ENCODE peak calls at places on chromosomes 7 and 10, in six cellular contexts. One of them, this sample, is unnamed.

GRCh38 chr10:43383204-43383971 is 12.0 kb downstream of the FXYD4 start:
- DNase-seq in GM12878: no peak
- DNase-seq in upper lobe of right lung: no peak
- DNase-seq in adrenal gland: no peak
- DNase-seq in hepatocyte: no peak
- DNase-seq in suprapubic skin: no peak
- DNase-seq in this sample: no peak

GRCh38 chr10:35781643-35782035 is 139.5 kb upstream of the FZD8 start:
- DNase-seq in GM12878: no peak
- DNase-seq in upper lobe of right lung: no peak
- DNase-seq in suprapubic skin: no peak
- DNase-seq in adrenal gland: no peak
- DNase-seq in hepatocyte: peak; percentile 40
- DNase-seq in this sample: no peak

GRCh38 chr7:111029574-111030357 is 61.2 kb upstream of the LRRN3 start:
- DNase-seq in GM12878: peak; percentile 13
- DNase-seq in suprapubic skin: no peak
- DNase-seq in upper lobe of right lung: no peak
- DNase-seq in adrenal gland: peak; percentile 71
- DNase-seq in hepatocyte: peak; percentile 33
- DNase-seq in this sample: no peak

GRCh38 chr10:118594392-118595063 is 920 bp downstream of the PRLHR start:
- DNase-seq in suprapubic skin: no peak
- DNase-seq in GM12878: no peak
- DNase-seq in hepatocyte: peak; percentile 81
- DNase-seq in upper lobe of right lung: no peak
- DNase-seq in adrenal gland: peak; percentile 86
- DNase-seq in this sample: peak; percentile 34

GRCh38 chr7:29156798-29157461 is 10.6 kb upstream of the CPVL start:
- DNase-seq in suprapubic skin: no peak
- DNase-seq in adrenal gland: no peak
- DNase-seq in GM12878: no peak
- DNase-seq in upper lobe of right lung: no peak
- DNase-seq in hepatocyte: no peak
- DNase-seq in this sample: no peak

GRCh38 chr10:25059990-25060389 is 43.6 kb downstream of the THNSL1 start:
- DNase-seq in suprapubic skin: no peak
- DNase-seq in GM12878: no peak
- DNase-seq in hepatocyte: peak; percentile 87
- DNase-seq in upper lobe of right lung: peak; percentile 74
- DNase-seq in adrenal gland: peak; percentile 72
- DNase-seq in this sample: peak; percentile 90

GRCh38 chr7:112183266-112183665 is 22.9 kb downstream of the DOCK4 start:
- DNase-seq in hepatocyte: no peak
- DNase-seq in GM12878: no peak
- DNase-seq in suprapubic skin: no peak
- DNase-seq in adrenal gland: no peak
- DNase-seq in upper lobe of right lung: no peak
- DNase-seq in this sample: no peak

GRCh38 chr7:141593134-141593533 is 41.9 kb downstream of the AGK start:
- DNase-seq in adrenal gland: no peak
- DNase-seq in suprapubic skin: no peak
- DNase-seq in GM12878: no peak
- DNase-seq in upper lobe of right lung: no peak
- DNase-seq in hepatocyte: peak; percentile 24
- DNase-seq in this sample: no peak

GRCh38 chr7:2929321-2930201 is 85.5 kb upstream of the GNA12 start:
- DNase-seq in GM12878: no peak
- DNase-seq in suprapubic skin: peak; percentile 26
- DNase-seq in hepatocyte: no peak
- DNase-seq in adrenal gland: no peak
- DNase-seq in upper lobe of right lung: peak; percentile 55
- DNase-seq in this sample: no peak

GRCh38 chr7:10537764-10538163 is 435.9 kb upstream of the PHF14 start:
- DNase-seq in suprapubic skin: no peak
- DNase-seq in GM12878: no peak
- DNase-seq in upper lobe of right lung: no peak
- DNase-seq in adrenal gland: no peak
- DNase-seq in hepatocyte: no peak
- DNase-seq in this sample: no peak

GRCh38 chr10:123284022-123284421 is 129.8 kb downstream of the BUB3 start:
- DNase-seq in hepatocyte: no peak
- DNase-seq in GM12878: no peak
- DNase-seq in adrenal gland: no peak
- DNase-seq in suprapubic skin: no peak
- DNase-seq in upper lobe of right lung: no peak
- DNase-seq in this sample: peak; percentile 23

GRCh38 chr10:17981766-17982380 is 30.2 kb downstream of the SLC39A12 start:
- DNase-seq in GM12878: no peak
- DNase-seq in hepatocyte: peak; percentile 17
- DNase-seq in upper lobe of right lung: no peak
- DNase-seq in adrenal gland: no peak
- DNase-seq in suprapubic skin: no peak
- DNase-seq in this sample: peak; percentile 26

GRCh38 chr10:36688717-36689116 is 436.7 kb upstream of the ANKRD30A start:
- DNase-seq in hepatocyte: no peak
- DNase-seq in upper lobe of right lung: no peak
- DNase-seq in GM12878: no peak
- DNase-seq in adrenal gland: no peak
- DNase-seq in suprapubic skin: no peak
- DNase-seq in this sample: no peak

GRCh38 chr10:77004917-77005564 is 632.6 kb downstream of the KCNMA1 start:
- DNase-seq in suprapubic skin: no peak
- DNase-seq in upper lobe of right lung: no peak
- DNase-seq in GM12878: no peak
- DNase-seq in hepatocyte: peak; percentile 66
- DNase-seq in adrenal gland: no peak
- DNase-seq in this sample: peak; percentile 61

GRCh38 chr10:99827906-99828305 is 45.5 kb downstream of the ABCC2 start:
- DNase-seq in hepatocyte: no peak
- DNase-seq in adrenal gland: no peak
- DNase-seq in upper lobe of right lung: no peak
- DNase-seq in suprapubic skin: no peak
- DNase-seq in GM12878: no peak
- DNase-seq in this sample: no peak

GRCh38 chr7:151308256-151308655 is 33.4 kb upstream of the NUB1 start:
- DNase-seq in GM12878: no peak
- DNase-seq in hepatocyte: no peak
- DNase-seq in upper lobe of right lung: no peak
- DNase-seq in adrenal gland: peak; percentile 35
- DNase-seq in suprapubic skin: no peak
- DNase-seq in this sample: no peak

GRCh38 chr10:110410329-110411046 is 87.2 kb upstream of the DUSP5 start:
- DNase-seq in suprapubic skin: no peak
- DNase-seq in GM12878: no peak
- DNase-seq in hepatocyte: peak; percentile 82
- DNase-seq in adrenal gland: peak; percentile 59
- DNase-seq in upper lobe of right lung: no peak
- DNase-seq in this sample: peak; percentile 99
- H3K27ac ChIP-seq in suprapubic skin: no peak overlapping the region
- H3K27ac ChIP-seq in GM12878: peak overlapping the region; percentile 93
- H3K27ac ChIP-seq in hepatocyte: peak overlapping the region; percentile 92
- H3K27ac ChIP-seq in adrenal gland: no peak overlapping the region
- H3K27ac ChIP-seq in upper lobe of right lung: no peak overlapping the region
- H3K27ac ChIP-seq in this sample: peak overlapping the region; percentile 96

DNA sequence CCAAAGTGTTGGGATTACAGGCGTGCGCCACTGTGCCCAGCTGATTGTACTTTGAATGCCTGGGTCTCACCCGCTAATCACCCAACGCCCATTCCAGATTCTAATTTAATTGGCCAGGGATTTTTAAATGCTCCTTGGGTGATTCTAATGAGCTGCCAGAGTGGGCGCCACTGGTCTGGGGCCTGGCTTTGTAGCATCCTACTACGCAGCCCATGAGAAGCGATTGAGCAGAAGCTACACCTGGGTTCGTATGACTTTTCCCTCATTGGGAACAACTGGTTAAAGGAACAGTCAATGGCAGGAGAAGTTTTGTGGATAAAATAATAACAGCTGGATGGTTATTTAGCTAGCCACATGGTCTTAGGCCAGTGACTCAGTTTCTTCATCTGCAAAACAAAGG is 108.0 kb downstream of the SPAG6 start:
- DNase-seq in suprapubic skin: no peak
- DNase-seq in upper lobe of right lung: no peak
- DNase-seq in GM12878: no peak
- DNase-seq in adrenal gland: no peak
- DNase-seq in hepatocyte: no peak
- DNase-seq in this sample: no peak
- TF ChIP-seq CTCF in suprapubic skin: no peak
- TF ChIP-seq CTCF in upper lobe of right lung: no peak
- TF ChIP-seq CTCF in GM12878: no peak
- TF ChIP-seq CTCF in adrenal gland: no peak
- TF ChIP-seq CTCF in hepatocyte: no peak
- TF ChIP-seq CTCF in this sample: no peak

GRCh38 chr10:22455068-22455467 is 109.8 kb downstream of the SPAG6 start:
- DNase-seq in adrenal gland: no peak
- DNase-seq in upper lobe of right lung: no peak
- DNase-seq in hepatocyte: no peak
- DNase-seq in suprapubic skin: no peak
- DNase-seq in GM12878: no peak
- DNase-seq in this sample: no peak
- H3K27ac ChIP-seq in adrenal gland: no peak overlapping the region
- H3K27ac ChIP-seq in upper lobe of right lung: no peak overlapping the region
- H3K27ac ChIP-seq in hepatocyte: no peak overlapping the region
- H3K27ac ChIP-seq in suprapubic skin: no peak overlapping the region
- H3K27ac ChIP-seq in GM12878: no peak overlapping the region
- H3K27ac ChIP-seq in this sample: no peak overlapping the region

GRCh38 chr10:79491171-79491835 is 21.0 kb upstream of the EIF5AL1 start:
- DNase-seq in adrenal gland: peak; percentile 48
- DNase-seq in GM12878: no peak
- DNase-seq in upper lobe of right lung: no peak
- DNase-seq in suprapubic skin: peak; percentile 58
- DNase-seq in hepatocyte: no peak
- DNase-seq in this sample: no peak
- TF ChIP-seq CTCF in adrenal gland: no peak
- TF ChIP-seq CTCF in GM12878: no peak
- TF ChIP-seq CTCF in upper lobe of right lung: no peak
- TF ChIP-seq CTCF in suprapubic skin: no peak
- TF ChIP-seq CTCF in hepatocyte: peak; percentile 24
- TF ChIP-seq CTCF in this sample: no peak

DNA sequence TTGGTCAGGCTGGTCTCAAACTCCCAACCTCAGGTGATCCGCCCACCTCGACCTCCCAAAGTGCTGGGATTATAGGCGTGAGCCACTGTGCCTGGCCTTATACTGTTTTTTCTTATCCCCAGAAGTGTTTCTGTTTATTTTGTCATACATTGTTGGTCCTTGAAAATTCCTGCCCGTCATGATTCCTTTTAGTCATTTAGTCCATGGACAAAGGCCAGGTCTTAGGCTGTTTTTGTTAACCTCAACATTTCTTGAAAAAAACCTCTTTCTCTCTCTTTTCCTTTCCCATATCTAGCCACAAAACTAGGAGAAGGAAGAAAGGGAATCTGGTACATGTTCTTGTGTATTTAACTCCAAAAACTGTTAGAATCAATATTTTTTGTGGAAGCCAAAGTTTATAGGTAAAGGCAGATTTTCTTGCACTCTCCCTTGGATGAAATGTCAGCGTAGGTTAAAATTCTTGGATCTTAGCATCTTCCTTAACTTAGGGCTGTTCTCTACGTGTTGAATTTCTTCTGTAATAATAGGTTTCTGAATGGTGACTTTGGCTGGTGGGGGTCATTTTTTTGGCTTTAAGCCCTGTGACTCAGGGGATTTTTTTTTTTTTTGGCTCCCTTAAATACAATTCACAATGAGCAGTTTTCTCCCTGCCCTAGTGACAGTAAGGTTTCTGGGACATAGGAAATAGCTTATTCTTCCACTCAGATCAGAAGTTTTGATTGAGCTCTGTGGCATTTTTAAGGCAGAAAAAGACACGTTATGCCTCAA is 500.8 kb downstream of the AUTS2 start:
- DNase-seq in GM12878: no peak
- DNase-seq in adrenal gland: no peak
- DNase-seq in hepatocyte: no peak
- DNase-seq in suprapubic skin: no peak
- DNase-seq in upper lobe of right lung: no peak
- DNase-seq in this sample: no peak
- H3K27ac ChIP-seq in GM12878: no peak overlapping the region
- H3K27ac ChIP-seq in adrenal gland: peak overlapping the region; percentile 79
- H3K27ac ChIP-seq in hepatocyte: no peak overlapping the region
- H3K27ac ChIP-seq in suprapubic skin: no peak overlapping the region
- H3K27ac ChIP-seq in upper lobe of right lung: no peak overlapping the region
- H3K27ac ChIP-seq in this sample: no peak overlapping the region

GRCh38 chr10:107814865-107815487 is 650.5 kb upstream of the SORCS1 start:
- DNase-seq in adrenal gland: peak; percentile 80
- DNase-seq in upper lobe of right lung: no peak
- DNase-seq in suprapubic skin: no peak
- DNase-seq in hepatocyte: peak; percentile 77
- DNase-seq in GM12878: peak; percentile 20
- DNase-seq in this sample: peak; percentile 42
- TF ChIP-seq CTCF in adrenal gland: no peak
- TF ChIP-seq CTCF in upper lobe of right lung: peak; percentile 57
- TF ChIP-seq CTCF in suprapubic skin: no peak
- TF ChIP-seq CTCF in hepatocyte: peak; percentile 70
- TF ChIP-seq CTCF in GM12878: peak; percentile 74
- TF ChIP-seq CTCF in this sample: peak; percentile 55

This sample was measured in RWPE1.